ENCODE peak calls at places on chromosomes 5 and 9, in four cellular contexts. B is tibial artery, I is AG04450, H is left ventricle myocardium inferior. L is an unnamed sample.

GRCh38 chr5:113242481-113243348 is 192.1 kb downstream of the TSSK1B start:
- DNase-seq in H (no peak), B (no peak), I (no peak), L (no peak)

GRCh38 chr9:93622725-93623124 is 46.3 kb downstream of the PHF2 start:
- DNase-seq in B (no peak), H (no peak), I (no peak), L (no peak)

GRCh38 chr9:36158122-36158521 is 11.1 kb upstream of the CCIN start:
- DNase-seq in H (no peak), I (no peak), B (no peak), L (no peak)

GRCh38 chr5:102411-103043 is 10.6 kb downstream of the PLEKHG4B start:
- DNase-seq in I (no peak), H (no peak), B (no peak), L (no peak)

GRCh38 chr9:75683591-75683990 is 206.9 kb upstream of the PCSK5 start:
- DNase-seq in H (no peak), I (no peak), B (no peak), L (no peak)

GRCh38 chr5:179795049-179795862 is 1.5 kb downstream of the LTC4S start:
- DNase-seq in I (no peak), H (no peak), B (no peak), L (no peak)

GRCh38 chr9:91037511-91038482 is 236.2 kb downstream of the SYK start:
- DNase-seq in I (peak; percentile 80), H (no peak), B (peak; percentile 71), L (peak; percentile 69)

GRCh38 chr5:103295424-103295823 is 36.9 kb downstream of the MACIR start:
- DNase-seq in B (no peak), H (no peak), I (no peak), L (no peak)

GRCh38 chr5:67015577-67016290 is 180.9 kb downstream of the CD180 start:
- DNase-seq in B (no peak), I (peak; percentile 46), H (no peak), L (no peak)

GRCh38 chr5:68304421-68305052 is 89.0 kb downstream of the PIK3R1 start:
- DNase-seq in I (no peak), H (no peak), B (no peak), L (no peak)

GRCh38 chr9:118961857-118962256 is 407.4 kb downstream of the BRINP1 start:
- DNase-seq in H (no peak), B (no peak), I (no peak), L (no peak)

GRCh38 chr5:147519380-147519779 is 9.5 kb upstream of the DPYSL3 start:
- DNase-seq in H (no peak), B (no peak), I (no peak), L (no peak)

GRCh38 chr9:86714976-86715375 is 232.3 kb downstream of the GAS1 start:
- DNase-seq in B (no peak), I (no peak), H (no peak), L (no peak)

GRCh38 chr5:100841358-100842076 is 61.6 kb downstream of the ST8SIA4 start:
- DNase-seq in I (no peak), H (no peak), B (no peak), L (no peak)

GRCh38 chr5:91293131-91293530 is 90.0 kb downstream of the ARRDC3 start:
- DNase-seq in H (no peak), B (no peak), I (no peak), L (no peak)

GRCh38 chr5:72452515-72453259 is 54.5 kb downstream of the ZNF366 start:
- DNase-seq in I (peak; percentile 39), H (peak; percentile 63), B (peak; percentile 85), L (peak; percentile 80)

GRCh38 chr5:7745882-7746735 is 104.8 kb downstream of the CFAP90 start:
- DNase-seq in B (peak; percentile 81), I (peak; percentile 15), H (peak; percentile 34), L (peak; percentile 50)

GRCh38 chr5:618450-618849 is 6.3 kb downstream of the CEP72 start:
- DNase-seq in I (no peak), H (no peak), B (no peak), L (no peak)

GRCh38 chr9:137666505-137666809 is 47.7 kb downstream of the EHMT1 start:
- DNase-seq in B (no peak), I (no peak), H (peak; percentile 25), L (no peak)

GRCh38 chr5:80125962-80126480 is 90.9 kb downstream of the THBS4 start:
- DNase-seq in B (no peak), H (no peak), I (no peak), L (no peak)

GRCh38 chr5:127442085-127442484 is 75.4 kb upstream of the PRRC1 start:
- DNase-seq in H (no peak), B (no peak), I (no peak), L (no peak)

GRCh38 chr9:98974994-98975712 is 31.4 kb downstream of the COL15A1 start:
- DNase-seq in H (peak; percentile 87), B (peak; percentile 82), I (peak; percentile 34), L (peak; percentile 91)

GRCh38 chr5:68659876-68660275 is 433.9 kb upstream of the SLC30A5 start:
- DNase-seq in B (no peak), I (no peak), H (no peak), L (no peak)

GRCh38 chr9:124260769-124261603 is 3.2 kb downstream of the NEK6 start:
- DNase-seq in I (no peak), B (peak; percentile 68), H (no peak), L (no peak)

GRCh38 chr5:81297531-81297930 is 3.9 kb upstream of the ZCCHC9 start:
- DNase-seq in H (no peak), B (no peak), I (no peak), L (no peak)

GRCh38 chr5:103211858-103212500 is 46.6 kb upstream of the MACIR start:
- DNase-seq in I (no peak), B (no peak), H (no peak), L (no peak)

GRCh38 chr5:64632251-64632650 is 58.1 kb upstream of the SHISAL2B start:
- DNase-seq in H (no peak), I (peak; percentile 2), B (no peak), L (no peak)

GRCh38 chr9:15136646-15137045 is 170.4 kb downstream of the TTC39B start:
- DNase-seq in I (no peak), H (no peak), B (no peak), L (no peak)

GRCh38 chr5:96115467-96115812 is 153.8 kb upstream of the ELL2 start:
- DNase-seq in H (no peak), I (no peak), B (no peak), L (no peak)

GRCh38 chr9:36456480-36457115 is 56.5 kb upstream of the RNF38 start:
- DNase-seq in H (no peak), I (no peak), B (no peak), L (no peak)

GRCh38 chr5:157384971-157385709 is 74.9 kb upstream of the NIPAL4 start:
- DNase-seq in I (peak; percentile 97), B (peak; percentile 75), H (peak; percentile 46), L (no peak)

DNA sequence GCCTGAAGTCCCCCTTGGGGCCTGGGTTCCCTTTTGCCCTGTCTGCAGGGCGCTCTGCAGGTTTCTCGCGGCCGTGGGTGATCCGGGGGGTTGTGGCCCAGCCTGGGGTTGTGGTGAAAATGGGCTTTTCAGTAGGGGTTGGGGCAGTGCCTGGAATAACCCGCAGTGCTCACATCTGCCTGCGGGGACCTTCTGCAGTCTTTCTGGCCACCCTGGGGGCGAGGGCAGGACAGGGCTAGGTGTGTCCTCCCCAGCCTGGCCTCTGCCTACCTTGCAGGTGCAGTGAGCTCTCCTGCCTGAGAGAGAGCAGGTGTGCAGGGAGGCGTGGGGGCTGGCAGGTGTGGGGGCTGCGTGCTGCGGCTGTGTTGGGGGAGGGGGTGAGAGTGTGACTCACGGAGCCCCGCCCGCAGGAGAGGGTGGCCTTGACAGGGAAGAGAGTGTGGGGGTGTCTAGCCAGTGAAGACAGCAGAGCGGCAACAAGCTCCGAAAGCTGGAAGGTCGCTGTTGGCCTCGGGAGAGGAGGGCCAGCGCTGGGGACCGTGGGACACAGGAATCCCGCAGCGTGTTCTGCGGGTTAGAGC is 131.4 kb downstream of the MRPL36 start:
- DNase-seq in B (no peak), H (no peak), I (no peak), L (no peak)
- TF ChIP-seq CTCF in B (no peak), H (no peak), I (no peak), L (no peak)

DNA sequence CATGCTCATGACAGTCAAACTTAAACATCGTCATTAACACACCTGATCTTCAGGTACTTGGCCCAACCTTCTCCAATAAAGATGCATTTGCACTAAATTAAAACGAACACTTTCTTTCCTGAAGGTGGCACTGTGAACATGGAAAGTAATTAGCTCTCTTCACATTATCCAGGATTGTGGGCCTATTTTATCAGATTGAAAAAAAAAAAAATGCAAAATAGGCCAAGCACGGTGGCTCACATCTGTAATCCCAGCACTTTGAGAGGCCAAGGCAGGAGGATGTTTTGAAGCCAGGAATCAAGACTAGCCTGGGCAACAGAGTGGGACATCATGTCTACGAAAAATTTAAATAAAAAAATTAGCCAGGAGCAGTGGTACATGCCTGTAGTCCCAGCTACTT is 14.4 kb upstream of the CDC20B start:
- DNase-seq in B (no peak), H (no peak), I (no peak), L (no peak)
- TF ChIP-seq CTCF in B (no peak), H (no peak), I (peak; percentile 18), L (peak; percentile 4)

GRCh38 chr9:101176384-101176783 is 147.9 kb downstream of the PLPPR1 start:
- DNase-seq in B (no peak), I (no peak), H (no peak), L (no peak)
- TF ChIP-seq CTCF in B (no peak), I (no peak), H (no peak), L (no peak)

GRCh38 chr5:116272281-116272941 is 187.6 kb downstream of the COMMD10 start:
- DNase-seq in H (no peak), B (no peak), I (no peak), L (no peak)
- TF ChIP-seq CTCF in H (no peak), B (no peak), I (peak; percentile 23), L (peak; percentile 16)

DNA sequence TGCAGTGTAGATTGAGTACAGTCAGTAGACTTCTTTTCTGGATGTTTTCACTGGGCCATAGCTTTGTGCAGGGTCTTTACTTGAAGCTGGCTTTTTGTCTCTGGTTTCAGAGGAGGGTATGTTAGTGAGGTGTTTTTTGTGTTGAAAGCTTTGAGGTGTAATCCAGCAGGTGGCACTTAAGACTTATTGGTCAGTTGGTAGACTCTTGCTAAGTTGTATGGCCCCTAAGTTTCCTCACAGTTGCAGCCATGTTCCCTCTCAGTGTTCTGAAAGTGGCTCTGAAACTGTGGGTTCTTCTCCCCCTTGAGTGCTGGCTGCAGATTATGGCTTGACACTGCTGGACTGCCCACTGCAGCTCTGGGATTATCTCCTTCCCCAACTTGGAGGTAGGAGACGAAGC is 55.7 kb upstream of the SLC44A1 start:
- DNase-seq in H (no peak), I (no peak), B (no peak), L (no peak)
- TF ChIP-seq CTCF in H (peak; percentile 30), I (no peak), B (no peak), L (peak; percentile 11)

GRCh38 chr5:135019314-135019713 is 14.7 kb downstream of the PITX1 start:
- DNase-seq in I (no peak), B (peak; percentile 11), H (no peak), L (peak; percentile 46)
- TF ChIP-seq CTCF in I (no peak), B (no peak), H (no peak), L (no peak)

L was measured in psoas muscle.